ENCODE peak calls at places on chromosomes 2 and 18, in five cellular contexts. One of them, this sample, is unnamed.
A peak's percentile ranks its signal among the peaks of the same experiment; 100 is the strongest.

GRCh38 chr2:64410673-64411072 is 43.3 kb upstream of the LGALSL start:
- DNase-seq in endothelial cell of umbilical vein: no peak
- DNase-seq in heart right ventricle: no peak
- DNase-seq in left ventricle myocardium inferior: no peak
- DNase-seq in neural progenitor cell: no peak
- DNase-seq in this sample: no peak

GRCh38 chr2:24304621-24305020 is 55.7 kb downstream of the ITSN2 start:
- DNase-seq in endothelial cell of umbilical vein: no peak
- DNase-seq in heart right ventricle: no peak
- DNase-seq in left ventricle myocardium inferior: no peak
- DNase-seq in neural progenitor cell: no peak
- DNase-seq in this sample: no peak

GRCh38 chr2:127932199-127932877 is 46.6 kb upstream of the AMMECR1L start:
- DNase-seq in endothelial cell of umbilical vein: peak; percentile 12
- DNase-seq in heart right ventricle: no peak
- DNase-seq in left ventricle myocardium inferior: no peak
- DNase-seq in neural progenitor cell: no peak
- DNase-seq in this sample: no peak

GRCh38 chr18:41347057-41347456 is 608.0 kb upstream of the PIK3C3 start:
- DNase-seq in endothelial cell of umbilical vein: no peak
- DNase-seq in heart right ventricle: no peak
- DNase-seq in left ventricle myocardium inferior: no peak
- DNase-seq in neural progenitor cell: no peak
- DNase-seq in this sample: no peak

GRCh38 chr2:236168110-236169067 is at the start of gene GBX2:
- DNase-seq in endothelial cell of umbilical vein: peak; percentile 92
- DNase-seq in heart right ventricle: no peak
- DNase-seq in left ventricle myocardium inferior: no peak
- DNase-seq in neural progenitor cell: peak; percentile 95
- DNase-seq in this sample: no peak

GRCh38 chr2:150698016-150698661 is 210.7 kb upstream of the RND3 start:
- DNase-seq in endothelial cell of umbilical vein: peak; percentile 10
- DNase-seq in heart right ventricle: no peak
- DNase-seq in left ventricle myocardium inferior: no peak
- DNase-seq in neural progenitor cell: no peak
- DNase-seq in this sample: no peak

GRCh38 chr2:180311-180710 is 83.5 kb downstream of the SH3YL1 start:
- DNase-seq in endothelial cell of umbilical vein: no peak
- DNase-seq in heart right ventricle: no peak
- DNase-seq in left ventricle myocardium inferior: no peak
- DNase-seq in neural progenitor cell: no peak
- DNase-seq in this sample: no peak

GRCh38 chr18:56575819-56576663 is 62.4 kb downstream of the TXNL1 start:
- DNase-seq in endothelial cell of umbilical vein: peak; percentile 82
- DNase-seq in heart right ventricle: peak; percentile 56
- DNase-seq in left ventricle myocardium inferior: no peak
- DNase-seq in neural progenitor cell: peak; percentile 71
- DNase-seq in this sample: no peak

GRCh38 chr2:121530210-121530562 is 494 bp upstream of the RNU4ATAC start:
- DNase-seq in endothelial cell of umbilical vein: peak; percentile 87
- DNase-seq in heart right ventricle: peak; percentile 72
- DNase-seq in left ventricle myocardium inferior: peak; percentile 71
- DNase-seq in neural progenitor cell: peak; percentile 78
- DNase-seq in this sample: peak; percentile 39

GRCh38 chr2:129763190-129763846 is 216.1 kb upstream of the RAB6C start:
- DNase-seq in endothelial cell of umbilical vein: no peak
- DNase-seq in heart right ventricle: no peak
- DNase-seq in left ventricle myocardium inferior: no peak
- DNase-seq in neural progenitor cell: no peak
- DNase-seq in this sample: no peak

GRCh38 chr18:3793545-3793944 is 343.6 kb downstream of the TGIF1 start:
- DNase-seq in endothelial cell of umbilical vein: peak; percentile 65
- DNase-seq in heart right ventricle: no peak
- DNase-seq in left ventricle myocardium inferior: no peak
- DNase-seq in neural progenitor cell: no peak
- DNase-seq in this sample: no peak

GRCh38 chr2:9779572-9780264 is 63.6 kb upstream of the TAF1B start:
- DNase-seq in endothelial cell of umbilical vein: no peak
- DNase-seq in heart right ventricle: no peak
- DNase-seq in left ventricle myocardium inferior: no peak
- DNase-seq in neural progenitor cell: no peak
- DNase-seq in this sample: no peak

GRCh38 chr2:170156592-170156991 is 21.4 kb upstream of the MYO3B start:
- DNase-seq in endothelial cell of umbilical vein: no peak
- DNase-seq in heart right ventricle: no peak
- DNase-seq in left ventricle myocardium inferior: no peak
- DNase-seq in neural progenitor cell: no peak
- DNase-seq in this sample: no peak

GRCh38 chr2:189265696-189266320 is 86.2 kb upstream of the COL5A2 start:
- DNase-seq in endothelial cell of umbilical vein: peak; percentile 4
- DNase-seq in heart right ventricle: no peak
- DNase-seq in left ventricle myocardium inferior: no peak
- DNase-seq in neural progenitor cell: no peak
- DNase-seq in this sample: no peak

GRCh38 chr2:172864182-172864581 is 128.5 kb downstream of the RAPGEF4 start:
- DNase-seq in endothelial cell of umbilical vein: peak; percentile 29
- DNase-seq in heart right ventricle: peak; percentile 42
- DNase-seq in left ventricle myocardium inferior: peak; percentile 44
- DNase-seq in neural progenitor cell: peak; percentile 79
- DNase-seq in this sample: peak; percentile 55

GRCh38 chr2:219724628-219725027 is 97.2 kb downstream of the SLC4A3 start:
- DNase-seq in endothelial cell of umbilical vein: no peak
- DNase-seq in heart right ventricle: no peak
- DNase-seq in left ventricle myocardium inferior: no peak
- DNase-seq in neural progenitor cell: no peak
- DNase-seq in this sample: no peak

GRCh38 chr2:99066602-99067001 is 74.9 kb upstream of the C2orf15 start:
- DNase-seq in endothelial cell of umbilical vein: peak; percentile 68
- DNase-seq in heart right ventricle: no peak
- DNase-seq in left ventricle myocardium inferior: no peak
- DNase-seq in neural progenitor cell: peak; percentile 34
- DNase-seq in this sample: no peak

GRCh38 chr2:80573950-80574349 is 269.4 kb upstream of the LRRTM1 start:
- DNase-seq in endothelial cell of umbilical vein: no peak
- DNase-seq in heart right ventricle: no peak
- DNase-seq in left ventricle myocardium inferior: no peak
- DNase-seq in neural progenitor cell: no peak
- DNase-seq in this sample: no peak

GRCh38 chr2:32773409-32773808 is 145.6 kb downstream of the TTC27 start:
- DNase-seq in endothelial cell of umbilical vein: no peak
- DNase-seq in heart right ventricle: no peak
- DNase-seq in left ventricle myocardium inferior: no peak
- DNase-seq in neural progenitor cell: no peak
- DNase-seq in this sample: no peak

DNA sequence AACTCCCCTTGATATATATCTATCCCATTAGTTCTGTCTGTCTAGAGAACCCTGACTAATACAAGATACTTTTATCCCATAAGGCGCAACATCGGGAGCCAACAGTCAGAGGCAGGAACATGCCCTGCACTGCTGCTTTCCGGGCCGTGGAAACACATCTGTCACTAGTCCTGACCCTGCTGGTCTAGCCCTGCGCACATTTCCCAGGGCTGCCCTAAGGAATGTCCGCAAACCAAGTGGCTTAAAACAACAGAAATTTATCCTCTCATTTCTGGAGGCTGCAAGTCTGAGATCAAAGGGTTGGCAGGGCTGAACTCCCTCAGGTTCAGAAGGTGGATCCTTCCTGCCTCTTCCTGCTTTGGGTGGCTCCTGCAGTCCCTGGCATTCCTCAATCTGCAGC is 114.2 kb upstream of the TPO start:
- DNase-seq in endothelial cell of umbilical vein: no peak
- DNase-seq in heart right ventricle: no peak
- DNase-seq in left ventricle myocardium inferior: no peak
- DNase-seq in neural progenitor cell: no peak
- DNase-seq in this sample: no peak
- H3K36me3 ChIP-seq in endothelial cell of umbilical vein: no peaks in the 10 kb centered on the region
- H3K36me3 ChIP-seq in heart right ventricle: no peaks in the 10 kb centered on the region
- H3K36me3 ChIP-seq in left ventricle myocardium inferior: no peaks in the 10 kb centered on the region
- H3K36me3 ChIP-seq in neural progenitor cell: no peaks in the 10 kb centered on the region
- H3K36me3 ChIP-seq in this sample: no peaks in the 10 kb centered on the region

GRCh38 chr2:161166538-161167409 is 6.5 kb downstream of the TANK start:
- DNase-seq in endothelial cell of umbilical vein: no peak
- DNase-seq in heart right ventricle: no peak
- DNase-seq in left ventricle myocardium inferior: no peak
- DNase-seq in neural progenitor cell: no peak
- DNase-seq in this sample: no peak

GRCh38 chr2:161169335-161169734 is 9.1 kb downstream of the TANK start:
- DNase-seq in endothelial cell of umbilical vein: no peak
- DNase-seq in heart right ventricle: no peak
- DNase-seq in left ventricle myocardium inferior: no peak
- DNase-seq in neural progenitor cell: no peak
- DNase-seq in this sample: no peak

GRCh38 chr2:161165811-161166210 is 5.6 kb downstream of the TANK start:
- DNase-seq in endothelial cell of umbilical vein: no peak
- DNase-seq in heart right ventricle: no peak
- DNase-seq in left ventricle myocardium inferior: no peak
- DNase-seq in neural progenitor cell: no peak
- DNase-seq in this sample: no peak

GRCh38 chr2:161163438-161163837 is 3.2 kb downstream of the TANK start:
- DNase-seq in endothelial cell of umbilical vein: no peak
- DNase-seq in heart right ventricle: no peak
- DNase-seq in left ventricle myocardium inferior: no peak
- DNase-seq in neural progenitor cell: no peak
- DNase-seq in this sample: no peak

DNA sequence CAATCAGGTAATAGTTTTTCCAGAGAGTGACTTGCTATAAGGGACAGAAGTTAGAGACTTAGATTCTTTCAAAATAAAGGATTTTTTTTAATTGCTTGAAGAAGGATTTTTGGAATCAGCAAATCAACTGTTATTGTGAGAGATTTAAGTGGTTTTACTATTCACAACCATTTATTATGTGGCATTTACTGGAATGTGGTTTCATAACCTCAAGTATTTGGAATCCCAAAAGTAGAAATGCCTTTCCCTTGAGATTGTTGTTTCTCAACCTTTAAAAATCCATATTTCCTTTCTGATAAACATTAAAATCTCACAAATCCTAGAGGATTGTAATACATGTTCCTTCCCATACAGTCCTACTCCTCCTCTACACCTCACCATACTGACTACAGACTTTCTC is 5.0 kb downstream of the TANK start:
- DNase-seq in endothelial cell of umbilical vein: no peak
- DNase-seq in heart right ventricle: no peak
- DNase-seq in left ventricle myocardium inferior: no peak
- DNase-seq in neural progenitor cell: no peak
- DNase-seq in this sample: no peak
- H3K4me1 ChIP-seq in endothelial cell of umbilical vein: peaks cover 12% of the 10 kb centered on the region
- H3K4me1 ChIP-seq in heart right ventricle: peaks cover 42% of the 10 kb centered on the region
- H3K4me1 ChIP-seq in left ventricle myocardium inferior: peaks cover 66% of the 10 kb centered on the region
- H3K4me1 ChIP-seq in neural progenitor cell: peaks cover 9% of the 10 kb centered on the region
- H3K4me1 ChIP-seq in this sample: no peaks in the 10 kb centered on the region

GRCh38 chr18:24657461-24657860 is 197.0 kb downstream of the HRH4 start:
- DNase-seq in endothelial cell of umbilical vein: peak; percentile 4
- DNase-seq in heart right ventricle: peak; percentile 26
- DNase-seq in left ventricle myocardium inferior: peak; percentile 22
- DNase-seq in neural progenitor cell: no peak
- DNase-seq in this sample: no peak

GRCh38 chr18:24656571-24656971 is 196.1 kb downstream of the HRH4 start:
- DNase-seq in endothelial cell of umbilical vein: no peak
- DNase-seq in heart right ventricle: no peak
- DNase-seq in left ventricle myocardium inferior: no peak
- DNase-seq in neural progenitor cell: no peak
- DNase-seq in this sample: no peak

GRCh38 chr18:24656044-24656443 is 195.6 kb downstream of the HRH4 start:
- DNase-seq in endothelial cell of umbilical vein: no peak
- DNase-seq in heart right ventricle: no peak
- DNase-seq in left ventricle myocardium inferior: no peak
- DNase-seq in neural progenitor cell: peak; percentile 17
- DNase-seq in this sample: no peak

GRCh38 chr18:24651472-24651871 is 191.0 kb downstream of the HRH4 start:
- DNase-seq in endothelial cell of umbilical vein: no peak
- DNase-seq in heart right ventricle: no peak
- DNase-seq in left ventricle myocardium inferior: no peak
- DNase-seq in neural progenitor cell: no peak
- DNase-seq in this sample: no peak
- H3K36me3 ChIP-seq in endothelial cell of umbilical vein: no peaks in the 10 kb centered on the region
- H3K36me3 ChIP-seq in heart right ventricle: no peaks in the 10 kb centered on the region
- H3K36me3 ChIP-seq in left ventricle myocardium inferior: no peaks in the 10 kb centered on the region
- H3K36me3 ChIP-seq in neural progenitor cell: no peaks in the 10 kb centered on the region
- H3K36me3 ChIP-seq in this sample: no peaks in the 10 kb centered on the region

DNA sequence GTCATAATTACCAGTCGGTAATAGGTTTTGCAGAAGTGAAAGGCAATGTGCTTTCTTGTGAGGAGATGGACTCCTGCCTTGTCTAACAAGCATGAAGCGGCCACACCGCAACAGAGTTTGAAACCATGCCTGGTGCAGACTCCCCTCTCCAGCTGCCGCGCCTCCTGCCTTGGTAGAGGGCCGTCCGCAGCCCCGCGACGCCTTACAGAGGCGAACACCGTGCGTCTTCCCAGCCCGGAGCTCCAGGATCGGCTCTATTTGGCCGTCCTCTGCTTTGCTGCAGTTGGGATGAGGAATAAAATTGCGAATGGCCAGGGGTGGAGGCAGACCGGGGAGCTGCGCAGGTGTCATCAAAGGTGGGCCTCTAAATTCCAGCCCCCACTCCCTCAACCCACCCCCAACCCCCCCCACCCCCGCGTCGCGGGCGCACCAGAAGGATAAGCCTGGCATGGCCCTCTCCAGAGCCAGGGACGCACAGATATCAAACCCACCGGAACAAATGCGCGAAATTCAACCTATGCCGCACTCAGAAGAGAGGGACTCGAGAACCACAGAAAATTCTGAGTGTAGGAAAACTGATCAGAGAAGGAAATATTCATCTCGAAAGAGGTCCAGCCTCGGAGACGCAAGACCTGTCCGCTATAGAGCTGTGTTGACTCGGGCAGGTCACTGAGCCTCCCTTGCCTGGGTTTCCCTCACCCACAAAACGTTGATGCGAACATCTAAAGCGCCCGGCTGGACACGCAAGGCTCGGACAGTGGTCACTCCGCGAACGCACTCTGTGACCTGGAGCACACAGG is 1.1 kb downstream of the TRABD2A start:
- DNase-seq in endothelial cell of umbilical vein: no peak
- DNase-seq in heart right ventricle: no peak
- DNase-seq in left ventricle myocardium inferior: no peak
- DNase-seq in neural progenitor cell: peak; percentile 68
- DNase-seq in this sample: no peak
- H3K4me1 ChIP-seq in endothelial cell of umbilical vein: peaks cover 16% of the 10 kb centered on the region
- H3K4me1 ChIP-seq in heart right ventricle: peaks cover 15% of the 10 kb centered on the region
- H3K4me1 ChIP-seq in left ventricle myocardium inferior: peaks cover 26% of the 10 kb centered on the region
- H3K4me1 ChIP-seq in neural progenitor cell: peaks cover 17% of the 10 kb centered on the region
- H3K4me1 ChIP-seq in this sample: no peaks in the 10 kb centered on the region

This sample was measured in iPS DF 6.9.